ENCODE peak calls at places on chromosomes 6 and 20, in ten cellular contexts. W, X, I, L, T, M, Z, E, B and U are unnamed samples.

GRCh38 chr6:3001773-3002293 is 2.1 kb downstream of the NQO2 start:
- DNase-seq in W (no peak), X (peak; percentile 52), I (no peak), L (no peak), T (no peak), M (no peak), Z (peak; percentile 25), E (no peak), B (peak; percentile 74), U (no peak)

GRCh38 chr6:137309078-137309762 is 90.0 kb upstream of the IFNGR1 start:
- DNase-seq in W (peak; percentile 82), X (no peak), I (no peak), L (peak; percentile 85), T (no peak), M (peak; percentile 86), Z (peak; percentile 53), E (peak; percentile 85), B (peak; percentile 80), U (peak; percentile 79)

GRCh38 chr6:74458536-74458935 is 747.3 kb downstream of the COL12A1 start:
- DNase-seq in W (no peak), X (no peak), I (no peak), L (no peak), T (no peak), M (no peak), Z (no peak), E (no peak), B (no peak), U (no peak)

GRCh38 chr6:37807656-37808055 is 11.9 kb upstream of the ZFAND3 start:
- DNase-seq in W (no peak), X (no peak), I (no peak), L (no peak), T (no peak), M (no peak), Z (no peak), E (no peak), B (peak; percentile 65), U (no peak)

GRCh38 chr6:86871681-86872080 is 65.6 kb upstream of the HTR1E start:
- DNase-seq in W (no peak), X (no peak), I (no peak), L (no peak), T (no peak), M (no peak), Z (no peak), E (no peak), B (no peak), U (no peak)

GRCh38 chr6:161671117-161671516 is 397.3 kb upstream of the AGPAT4 start:
- DNase-seq in W (no peak), X (no peak), I (no peak), L (no peak), T (no peak), M (no peak), Z (no peak), E (no peak), B (no peak), U (no peak)

GRCh38 chr6:118356686-118357085 is 191.4 kb upstream of the PLN start:
- DNase-seq in W (no peak), X (no peak), I (no peak), L (no peak), T (no peak), M (no peak), Z (no peak), E (no peak), B (no peak), U (no peak)

GRCh38 chr6:20182926-20183521 is 29.2 kb downstream of the MBOAT1 start:
- DNase-seq in W (no peak), X (no peak), I (no peak), L (peak; percentile 73), T (no peak), M (peak; percentile 93), Z (no peak), E (no peak), B (peak; percentile 73), U (peak; percentile 82)

GRCh38 chr6:30619561-30619960 is 1.9 kb downstream of the MRPS18B start:
- DNase-seq in W (no peak), X (no peak), I (no peak), L (no peak), T (no peak), M (no peak), Z (no peak), E (no peak), B (no peak), U (no peak)

GRCh38 chr6:30616811-30617564 is at the start of gene PPP1R10:
- DNase-seq in W (peak; percentile 98), X (peak; percentile 99), I (peak; percentile 100), L (peak; percentile 99), T (peak; percentile 96), M (peak; percentile 99), Z (peak; percentile 99), E (peak; percentile 99), B (peak; percentile 100), U (peak; percentile 100)

GRCh38 chr6:30618270-30618787 is 689 bp downstream of the MRPS18B start:
- DNase-seq in W (peak; percentile 52), X (no peak), I (no peak), L (no peak), T (no peak), M (peak; percentile 38), Z (no peak), E (no peak), B (no peak), U (no peak)

GRCh38 chr6:30615958-30616810 is 859 bp downstream of the PPP1R10 start:
- DNase-seq in W (no peak), X (no peak), I (no peak), L (no peak), T (no peak), M (no peak), Z (peak; percentile 22), E (no peak), B (peak; percentile 62), U (no peak)

DNA sequence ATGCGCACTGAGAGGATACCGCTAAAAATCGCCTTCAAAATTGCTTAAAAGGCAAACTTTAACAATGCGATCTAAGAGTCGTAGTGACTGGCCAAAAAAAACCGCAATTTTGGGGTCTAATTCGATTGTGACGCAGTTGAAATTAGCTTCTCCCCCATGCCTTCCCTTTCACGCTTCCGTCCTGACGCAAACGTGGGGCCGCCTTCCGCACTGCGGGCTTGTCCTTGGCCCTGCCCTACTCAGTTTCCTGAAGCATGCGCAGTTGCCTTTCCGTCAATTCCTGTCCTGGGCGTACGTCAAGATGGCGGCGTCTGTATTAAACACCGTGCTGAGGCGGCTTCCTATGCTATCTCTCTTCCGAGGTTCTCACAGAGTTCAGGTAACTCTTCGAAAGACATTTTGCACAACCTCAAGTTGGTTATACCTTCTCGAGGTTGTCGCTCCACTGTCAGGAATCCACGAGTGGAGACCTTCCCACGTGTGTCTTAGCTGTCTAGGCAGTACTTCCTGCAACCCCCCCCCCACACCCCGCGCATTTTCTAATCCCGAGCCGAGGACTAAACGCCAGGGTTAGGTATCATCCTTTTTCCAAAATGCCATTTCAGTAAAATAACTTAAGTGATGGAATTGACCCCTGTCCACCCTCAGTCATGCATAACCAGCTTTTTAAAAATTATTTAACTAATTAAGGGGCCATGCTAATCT is at the start of gene MRPS18B:
- DNase-seq in W (peak; percentile 99), X (peak; percentile 99), I (peak; percentile 99), L (peak; percentile 98), T (peak; percentile 94), M (peak; percentile 98), Z (peak; percentile 97), E (peak; percentile 99), B (peak; percentile 99), U (peak; percentile 99)
- TF ChIP-seq POLR2A in W (no peak), X (peak; percentile 95), I (peak; percentile 84), L (no peak), T (peak; percentile 82), M (no peak), Z (peak; percentile 84), E (peak; percentile 67), B (no peak), U (no peak)

DNA sequence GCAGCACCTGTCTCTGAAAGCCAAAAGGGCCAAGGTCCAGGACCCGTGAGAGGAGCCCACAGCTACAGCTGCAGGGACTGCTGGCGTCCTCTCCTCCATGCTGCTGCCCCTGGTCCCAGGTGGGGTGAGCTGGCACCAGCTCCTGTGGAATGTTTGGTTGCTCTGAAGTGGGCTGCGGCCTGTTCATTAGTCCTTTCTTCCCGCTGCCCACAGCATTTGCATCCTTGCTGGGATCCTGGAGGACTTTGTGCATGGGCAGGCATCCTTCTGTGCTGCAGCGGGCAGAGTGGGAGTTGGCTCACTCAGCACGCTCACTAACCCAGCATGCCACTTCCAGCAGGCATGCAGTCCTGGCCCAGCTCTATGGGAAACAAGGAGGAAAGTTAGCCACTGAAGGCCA is 76.4 kb downstream of the DHX35 start:
- DNase-seq in W (no peak), X (no peak), I (no peak), L (no peak), T (no peak), M (no peak), Z (no peak), E (no peak), B (peak; percentile 10), U (no peak)
- H3K36me3 ChIP-seq in W (peaks cover 98% of the 10 kb centered on the region), X (peaks cover 69% of the 10 kb centered on the region), I (peaks cover 21% of the 10 kb centered on the region), L (peaks cover 26% of the 10 kb centered on the region), T (peaks cover 7% of the 10 kb centered on the region), M (peaks cover 99% of the 10 kb centered on the region), Z (peaks cover 3% of the 10 kb centered on the region), E (peaks cover 50% of the 10 kb centered on the region), B (peaks cover 43% of the 10 kb centered on the region), U (peaks cover 92% of the 10 kb centered on the region)

DNA sequence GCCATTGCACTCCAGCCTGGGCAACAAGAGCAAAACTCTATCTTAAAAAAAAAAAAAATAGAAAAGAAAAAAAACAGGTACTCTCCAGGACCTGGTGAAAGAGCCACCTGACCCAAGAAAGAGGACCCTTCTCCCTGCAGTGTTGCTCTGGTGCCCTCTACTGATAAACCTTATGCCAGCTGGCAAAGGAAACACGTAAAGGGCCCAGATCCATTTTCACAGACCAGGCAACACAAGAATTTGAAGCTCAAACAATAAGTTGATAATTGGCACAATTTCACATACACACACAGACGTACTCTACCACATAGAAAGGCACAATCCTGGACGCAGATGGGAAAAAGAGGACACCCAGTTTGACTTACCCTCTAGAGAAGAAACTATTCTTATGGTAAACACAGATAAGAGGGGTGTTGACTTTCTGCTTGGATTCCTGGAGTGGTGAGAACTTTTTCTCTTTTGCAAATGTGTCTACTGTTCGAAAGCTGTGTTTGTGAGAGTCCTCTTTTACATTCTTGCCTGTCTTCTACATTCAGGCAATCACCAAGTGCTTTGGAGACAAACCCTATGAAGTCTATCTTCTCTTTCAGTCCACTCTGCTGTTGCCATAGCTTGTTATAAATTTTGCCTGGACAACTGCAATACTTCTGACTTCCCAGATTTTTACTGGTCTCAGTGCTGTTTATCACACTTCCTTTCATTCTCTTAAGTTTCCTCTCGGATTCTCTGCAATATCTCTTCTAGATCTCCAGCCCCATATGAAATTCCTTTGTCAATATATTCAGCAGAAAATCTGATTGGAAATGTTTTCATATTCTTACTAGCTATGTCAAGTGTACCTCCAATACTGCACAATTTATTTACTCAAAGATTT is 6.4 kb upstream of the SNRPB start:
- DNase-seq in W (no peak), X (no peak), I (no peak), L (no peak), T (no peak), M (no peak), Z (no peak), E (no peak), B (no peak), U (no peak)
- TF ChIP-seq POLR2A in W (no peak), X (no peak), I (no peak), L (no peak), T (no peak), M (no peak), Z (no peak), E (no peak), B (no peak), U (no peak)

DNA sequence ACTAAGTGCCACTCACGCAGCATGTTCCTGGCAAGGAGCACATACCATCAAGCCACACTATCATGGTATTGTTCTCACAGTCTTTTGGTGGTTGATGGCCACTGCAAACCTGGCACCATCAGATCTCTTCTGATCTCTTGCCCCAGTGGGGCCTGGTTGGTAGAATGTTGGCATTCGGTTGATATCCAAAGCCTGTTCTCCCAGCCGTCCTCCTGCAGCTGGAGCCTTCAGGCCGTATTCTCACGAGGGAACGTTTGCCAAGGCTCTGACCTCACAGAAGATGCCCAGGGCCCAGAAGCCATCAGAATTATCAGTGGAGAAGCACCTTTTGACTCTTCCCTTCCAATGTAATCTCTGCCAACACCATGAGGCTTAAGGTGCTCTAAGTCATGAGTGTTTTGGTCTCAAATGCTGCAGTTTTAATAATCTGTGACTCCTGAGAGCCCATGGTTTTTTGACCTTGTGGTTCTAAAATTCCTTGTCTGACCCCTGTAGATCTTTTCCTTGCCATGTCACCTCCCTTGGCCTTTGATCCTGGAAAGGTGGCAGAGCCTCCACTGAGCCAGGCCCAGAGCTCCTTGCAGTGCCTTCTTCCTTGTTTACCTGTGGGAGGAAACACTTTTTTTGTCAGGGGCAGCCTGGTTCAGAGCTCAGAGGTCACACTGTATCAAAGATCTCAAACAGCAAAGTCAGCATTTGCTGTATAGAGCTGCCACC is 27.8 kb downstream of the POFUT1 start:
- DNase-seq in W (no peak), X (no peak), I (no peak), L (peak; percentile 15), T (no peak), M (no peak), Z (no peak), E (peak; percentile 69), B (no peak), U (no peak)
- H3K36me3 ChIP-seq in W (peaks cover 68% of the 10 kb centered on the region), X (peaks cover 57% of the 10 kb centered on the region), I (peaks cover 38% of the 10 kb centered on the region), L (peaks cover 14% of the 10 kb centered on the region), T (peaks cover 7% of the 10 kb centered on the region), M (peaks cover 65% of the 10 kb centered on the region), Z (no peaks in the 10 kb centered on the region), E (peaks cover 30% of the 10 kb centered on the region), B (peaks cover 47% of the 10 kb centered on the region), U (peaks cover 63% of the 10 kb centered on the region)